ENCODE peak calls at places on chromosome 9, in five cellular contexts. R, I, L, U and D are unnamed samples.

GRCh38 chr9:134333234-134333873 is 7.1 kb downstream of the RXRA start:
- DNase-seq in R (no peak), I (no peak), L (no peak), U (no peak), D (no peak)

GRCh38 chr9:7613931-7614330 is 185.6 kb downstream of the DMAC1 start:
- DNase-seq in R (no peak), I (no peak), L (no peak), U (no peak), D (no peak)

GRCh38 chr9:20630241-20630943 is 8.1 kb upstream of the MLLT3 start:
- DNase-seq in R (no peak), I (no peak), L (no peak), U (no peak), D (no peak)

GRCh38 chr9:97478301-97478981 is 23.0 kb upstream of the TMOD1 start:
- DNase-seq in R (no peak), I (no peak), L (no peak), U (no peak), D (no peak)

GRCh38 chr9:112439171-112439570 is 47.5 kb upstream of the KIAA1958 start:
- DNase-seq in R (no peak), I (no peak), L (no peak), U (no peak), D (no peak)

GRCh38 chr9:70120834-70121510 is 77.3 kb downstream of the MAMDC2 start:
- DNase-seq in R (no peak), I (peak; percentile 94), L (peak; percentile 87), U (no peak), D (peak; percentile 76)

GRCh38 chr9:30280229-30280900 is 2104.1 kb upstream of the ACO1 start:
- DNase-seq in R (no peak), I (no peak), L (no peak), U (no peak), D (no peak)

GRCh38 chr9:112771359-112772214 is 21.0 kb downstream of the SNX30 start:
- DNase-seq in R (no peak), I (no peak), L (no peak), U (no peak), D (no peak)

GRCh38 chr9:85178486-85178885 is 509.0 kb downstream of the NTRK2 start:
- DNase-seq in R (no peak), I (no peak), L (no peak), U (no peak), D (no peak)

GRCh38 chr9:88932766-88933165 is 58.5 kb upstream of the S1PR3 start:
- DNase-seq in R (no peak), I (no peak), L (no peak), U (no peak), D (no peak)

GRCh38 chr9:93480262-93480661 is 26.9 kb upstream of the FAM120AOS start:
- DNase-seq in R (no peak), I (no peak), L (no peak), U (no peak), D (no peak)

DNA sequence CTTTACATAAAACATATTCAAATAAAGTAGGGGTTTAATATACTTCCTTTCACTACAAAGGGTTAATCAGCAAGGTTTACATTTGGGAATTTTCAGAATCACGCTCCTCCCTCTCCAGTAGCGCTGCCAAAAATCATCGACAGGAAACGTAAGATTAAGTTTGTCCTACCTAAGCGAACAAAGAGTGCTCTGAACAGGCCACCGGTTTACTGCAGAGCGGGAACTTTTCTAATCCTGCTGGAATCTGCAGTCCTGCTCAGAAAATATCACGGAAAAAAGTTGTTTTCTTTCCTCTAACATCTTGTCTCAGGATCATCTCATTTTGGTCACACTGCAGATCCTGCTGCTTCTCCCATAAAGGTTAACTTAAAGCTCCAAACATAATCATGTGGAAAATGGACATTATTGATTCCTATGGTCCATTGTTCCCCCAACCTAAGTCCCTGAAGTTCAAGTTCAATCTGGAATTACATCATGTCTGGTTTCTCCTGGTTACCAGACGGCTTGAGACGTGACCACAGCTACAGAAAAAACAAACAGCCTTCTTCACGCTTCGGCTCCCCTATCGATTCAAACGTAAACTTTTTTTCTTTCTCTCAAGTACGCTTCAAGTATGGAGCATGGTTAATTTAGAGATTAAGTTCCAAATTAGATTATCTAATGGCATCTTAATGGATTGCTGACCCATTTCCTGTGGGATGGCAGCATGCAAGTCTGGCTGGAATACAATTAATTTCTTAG is 217.6 kb downstream of the NFIB start:
- DNase-seq in R (no peak), I (no peak), L (peak; percentile 92), U (no peak), D (no peak)
- H3K4me3 ChIP-seq in R (no peak overlapping the region), I (peak overlapping the region; percentile 26), L (peak overlapping the region; percentile 22), U (no peak overlapping the region), D (no peak overlapping the region)

DNA sequence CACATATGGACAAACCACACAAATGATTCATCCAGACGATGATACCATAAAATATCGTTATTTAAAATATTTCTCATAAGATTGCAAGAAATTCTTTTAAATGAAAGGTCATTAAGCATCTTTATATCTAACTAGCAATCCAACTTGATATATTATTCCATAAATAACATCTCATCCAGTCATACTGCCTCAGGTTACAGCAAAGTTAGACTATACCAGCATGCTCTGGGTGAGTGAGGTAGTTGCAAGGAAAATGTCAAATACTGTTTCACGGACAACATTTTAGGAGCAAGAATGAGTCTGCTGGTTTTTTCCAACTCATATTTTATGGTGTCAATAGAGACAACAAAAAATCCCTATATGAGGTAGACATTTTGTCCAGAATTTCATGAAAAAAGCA is 200.9 kb upstream of the TRPM3 start:
- DNase-seq in R (no peak), I (no peak), L (no peak), U (no peak), D (no peak)
- TF ChIP-seq CTCF in R (no peak), I (no peak), L (no peak), U (no peak), D (no peak)

GRCh38 chr9:75391497-75391896 is 303.2 kb downstream of the OSTF1 start:
- DNase-seq in R (no peak), I (no peak), L (no peak), U (no peak), D (no peak)

GRCh38 chr9:75385236-75385635 is 296.9 kb downstream of the OSTF1 start:
- DNase-seq in R (no peak), I (no peak), L (no peak), U (no peak), D (no peak)

GRCh38 chr9:75390951-75391350 is 302.6 kb downstream of the OSTF1 start:
- DNase-seq in R (no peak), I (no peak), L (no peak), U (no peak), D (no peak)

DNA sequence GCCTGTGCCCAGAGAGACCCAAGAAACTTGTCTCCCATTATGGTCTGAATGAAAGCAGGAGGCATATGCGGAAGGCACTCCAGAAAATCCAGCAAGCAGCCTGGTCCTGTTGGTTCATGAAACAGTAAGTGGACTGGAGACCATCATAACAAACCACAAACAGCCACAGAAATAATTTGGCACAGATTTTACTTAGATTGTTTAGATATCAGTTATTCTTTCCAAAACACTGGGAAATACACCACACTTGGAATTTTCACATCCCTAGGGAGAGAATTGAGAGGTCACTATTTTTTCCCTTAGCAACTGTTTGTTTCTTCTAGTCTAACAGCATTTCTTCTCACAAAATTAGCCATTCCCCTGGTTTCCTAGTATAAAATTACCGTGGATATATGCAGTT is 300.8 kb downstream of the OSTF1 start:
- DNase-seq in R (no peak), I (no peak), L (peak; percentile 47), U (no peak), D (no peak)
- H3K4me3 ChIP-seq in R (no peak overlapping the region), I (no peak overlapping the region), L (no peak overlapping the region), U (no peak overlapping the region), D (no peak overlapping the region)

DNA sequence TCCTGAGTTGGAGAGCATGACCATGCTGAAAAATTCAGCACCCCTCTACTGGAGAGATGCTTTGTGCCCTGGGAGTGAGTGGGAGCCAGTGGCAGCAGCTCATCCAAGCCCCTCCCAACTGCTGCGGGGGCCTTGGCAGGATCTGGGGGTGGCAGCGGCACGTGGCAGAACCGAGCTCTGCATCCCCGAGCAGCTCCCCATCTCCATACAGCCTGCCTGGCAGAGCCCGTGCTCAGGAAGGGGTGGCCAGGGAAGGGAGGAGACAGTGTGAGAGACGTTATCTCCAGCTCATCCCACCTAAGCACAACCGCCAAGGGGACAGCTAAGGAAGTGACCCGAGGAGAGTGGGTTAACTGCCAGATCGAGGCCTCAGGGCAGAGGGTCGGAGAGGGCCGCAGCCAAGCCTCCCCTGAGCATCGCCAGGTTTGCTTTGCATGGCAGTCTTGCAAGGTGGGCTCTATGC is 17.2 kb upstream of the DPM2 start:
- DNase-seq in R (no peak), I (no peak), L (no peak), U (no peak), D (no peak)
- TF ChIP-seq CTCF in R (no peak), I (no peak), L (no peak), U (no peak), D (no peak)

DNA sequence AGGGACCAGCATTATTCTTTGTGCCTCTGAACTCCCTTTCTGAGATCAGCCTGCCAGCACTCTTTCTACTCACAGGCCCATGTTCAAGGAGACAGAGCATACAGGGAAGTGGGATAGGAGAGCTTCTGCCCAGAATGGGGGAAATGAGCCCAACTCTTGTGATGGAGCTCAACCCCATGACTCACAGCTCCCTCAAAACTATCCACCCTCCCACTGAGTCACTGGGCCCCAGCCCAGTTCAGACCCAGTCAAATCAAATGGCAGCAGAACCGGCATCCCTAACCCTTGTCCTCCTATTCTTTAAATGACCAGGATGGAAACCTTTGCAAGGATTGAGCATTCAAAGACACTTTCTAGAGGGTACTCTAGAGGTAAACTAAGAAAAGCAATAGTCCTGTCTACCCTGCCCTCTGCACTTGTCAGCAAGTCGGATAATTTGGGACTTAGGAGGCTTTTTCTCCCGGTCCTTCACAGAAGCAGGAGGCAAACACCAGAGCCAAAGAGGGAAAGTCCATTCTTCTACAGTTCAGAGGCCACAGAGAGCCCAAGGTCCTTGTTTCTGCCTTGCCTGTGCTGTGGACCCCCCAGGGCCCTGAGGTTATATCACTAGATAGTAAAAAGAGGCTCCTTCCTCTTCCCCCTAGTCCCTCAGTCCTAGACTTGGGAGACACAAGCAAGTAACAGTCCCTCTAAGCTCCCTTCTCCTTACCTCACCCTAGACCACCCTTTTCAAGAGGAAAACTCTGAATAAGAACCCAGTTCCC is 3.2 kb downstream of the ATOSB start:
- DNase-seq in R (no peak), I (peak; percentile 81), L (no peak), U (no peak), D (no peak)
- H3K4me3 ChIP-seq in R (no peak overlapping the region), I (no peak overlapping the region), L (peak overlapping the region; percentile 28), U (peak overlapping the region; percentile 70), D (no peak overlapping the region)

GRCh38 chr9:21995652-21996275 is 1.2 kb downstream of the CDKN2B-AS1 start:
- DNase-seq in R (peak; percentile 22), I (peak; percentile 59), L (no peak), U (peak; percentile 26), D (no peak)
- TF ChIP-seq CTCF in R (no peak), I (no peak), L (peak; percentile 41), U (peak; percentile 16), D (peak; percentile 26)